ENCODE peak calls at places on chromosomes 5 and 9, in four cellular contexts. One of them, this sample, is unnamed.

GRCh38 chr5:65483474-65484346 is 2.0 kb upstream of the ADAMTS6 start:
- DNase-seq in stimulated activated CD4-positive, alpha-beta T cell treated with anti-CD3 and anti-CD28 coated beads, Interleukin-1b, Interleukin-23, amount 100 ng/mL, for 4 hours: no peak
- DNase-seq in CD4-positive, CD25-positive, alpha-beta regulatory T cell: peak
- DNase-seq in fibroblast of pulmonary artery: peak
- DNase-seq in this sample: no peak

GRCh38 chr5:20291766-20292165 is 303.8 kb upstream of the CDH18 start:
- DNase-seq in fibroblast of pulmonary artery: no peak
- DNase-seq in stimulated activated CD4-positive, alpha-beta T cell treated with anti-CD3 and anti-CD28 coated beads, Interleukin-1b, Interleukin-23, amount 100 ng/mL, for 4 hours: no peak
- DNase-seq in CD4-positive, CD25-positive, alpha-beta regulatory T cell: no peak
- DNase-seq in this sample: no peak

GRCh38 chr9:132595319-132595718 is 12.9 kb downstream of the BARHL1 start:
- DNase-seq in CD4-positive, CD25-positive, alpha-beta regulatory T cell: no peak
- DNase-seq in stimulated activated CD4-positive, alpha-beta T cell treated with anti-CD3 and anti-CD28 coated beads, Interleukin-1b, Interleukin-23, amount 100 ng/mL, for 4 hours: no peak
- DNase-seq in fibroblast of pulmonary artery: no peak
- DNase-seq in this sample: no peak

GRCh38 chr5:14779975-14780374 is 91.6 kb downstream of the ANKH start:
- DNase-seq in CD4-positive, CD25-positive, alpha-beta regulatory T cell: no peak
- DNase-seq in fibroblast of pulmonary artery: no peak
- DNase-seq in stimulated activated CD4-positive, alpha-beta T cell treated with anti-CD3 and anti-CD28 coated beads, Interleukin-1b, Interleukin-23, amount 100 ng/mL, for 4 hours: no peak
- DNase-seq in this sample: no peak

GRCh38 chr5:73654171-73654811 is 28.3 kb downstream of the ARHGEF28 start:
- DNase-seq in stimulated activated CD4-positive, alpha-beta T cell treated with anti-CD3 and anti-CD28 coated beads, Interleukin-1b, Interleukin-23, amount 100 ng/mL, for 4 hours: no peak
- DNase-seq in CD4-positive, CD25-positive, alpha-beta regulatory T cell: no peak
- DNase-seq in fibroblast of pulmonary artery: no peak
- DNase-seq in this sample: no peak

GRCh38 chr9:97046228-97046627 is 7.3 kb upstream of the CTSV start:
- DNase-seq in CD4-positive, CD25-positive, alpha-beta regulatory T cell: no peak
- DNase-seq in fibroblast of pulmonary artery: no peak
- DNase-seq in stimulated activated CD4-positive, alpha-beta T cell treated with anti-CD3 and anti-CD28 coated beads, Interleukin-1b, Interleukin-23, amount 100 ng/mL, for 4 hours: no peak
- DNase-seq in this sample: no peak

GRCh38 chr5:759781-760362 is 24.7 kb downstream of the ZDHHC11B start:
- DNase-seq in fibroblast of pulmonary artery: no peak
- DNase-seq in CD4-positive, CD25-positive, alpha-beta regulatory T cell: no peak
- DNase-seq in stimulated activated CD4-positive, alpha-beta T cell treated with anti-CD3 and anti-CD28 coated beads, Interleukin-1b, Interleukin-23, amount 100 ng/mL, for 4 hours: no peak
- DNase-seq in this sample: no peak

GRCh38 chr5:53730938-53731337 is 170.5 kb downstream of the NDUFS4 start:
- DNase-seq in stimulated activated CD4-positive, alpha-beta T cell treated with anti-CD3 and anti-CD28 coated beads, Interleukin-1b, Interleukin-23, amount 100 ng/mL, for 4 hours: no peak
- DNase-seq in CD4-positive, CD25-positive, alpha-beta regulatory T cell: no peak
- DNase-seq in fibroblast of pulmonary artery: peak
- DNase-seq in this sample: no peak

GRCh38 chr9:27361401-27361953 is 64.5 kb upstream of the EQTN start:
- DNase-seq in stimulated activated CD4-positive, alpha-beta T cell treated with anti-CD3 and anti-CD28 coated beads, Interleukin-1b, Interleukin-23, amount 100 ng/mL, for 4 hours: no peak
- DNase-seq in fibroblast of pulmonary artery: no peak
- DNase-seq in CD4-positive, CD25-positive, alpha-beta regulatory T cell: no peak
- DNase-seq in this sample: no peak

GRCh38 chr5:17094830-17095229 is 122.6 kb upstream of the BASP1 start:
- DNase-seq in stimulated activated CD4-positive, alpha-beta T cell treated with anti-CD3 and anti-CD28 coated beads, Interleukin-1b, Interleukin-23, amount 100 ng/mL, for 4 hours: no peak
- DNase-seq in CD4-positive, CD25-positive, alpha-beta regulatory T cell: no peak
- DNase-seq in fibroblast of pulmonary artery: peak
- DNase-seq in this sample: no peak

GRCh38 chr9:138098908-138099791 is 221.6 kb downstream of the CACNA1B start:
- DNase-seq in stimulated activated CD4-positive, alpha-beta T cell treated with anti-CD3 and anti-CD28 coated beads, Interleukin-1b, Interleukin-23, amount 100 ng/mL, for 4 hours: no peak
- DNase-seq in CD4-positive, CD25-positive, alpha-beta regulatory T cell: no peak
- DNase-seq in fibroblast of pulmonary artery: no peak
- DNase-seq in this sample: no peak

GRCh38 chr5:179285236-179285635 is 60.0 kb downstream of the ADAMTS2 start:
- DNase-seq in stimulated activated CD4-positive, alpha-beta T cell treated with anti-CD3 and anti-CD28 coated beads, Interleukin-1b, Interleukin-23, amount 100 ng/mL, for 4 hours: no peak
- DNase-seq in CD4-positive, CD25-positive, alpha-beta regulatory T cell: no peak
- DNase-seq in fibroblast of pulmonary artery: peak
- DNase-seq in this sample: no peak

GRCh38 chr9:93143830-93144530 is 9.9 kb upstream of the NINJ1 start:
- DNase-seq in fibroblast of pulmonary artery: no peak
- DNase-seq in stimulated activated CD4-positive, alpha-beta T cell treated with anti-CD3 and anti-CD28 coated beads, Interleukin-1b, Interleukin-23, amount 100 ng/mL, for 4 hours: peak
- DNase-seq in CD4-positive, CD25-positive, alpha-beta regulatory T cell: peak
- DNase-seq in this sample: peak

GRCh38 chr9:124450241-124450924 is at the start of gene ADGRD2:
- DNase-seq in CD4-positive, CD25-positive, alpha-beta regulatory T cell: no peak
- DNase-seq in stimulated activated CD4-positive, alpha-beta T cell treated with anti-CD3 and anti-CD28 coated beads, Interleukin-1b, Interleukin-23, amount 100 ng/mL, for 4 hours: peak
- DNase-seq in fibroblast of pulmonary artery: peak
- DNase-seq in this sample: no peak

GRCh38 chr9:35871514-35871913 is 1.3 kb upstream of the OR13J1 start:
- DNase-seq in fibroblast of pulmonary artery: no peak
- DNase-seq in stimulated activated CD4-positive, alpha-beta T cell treated with anti-CD3 and anti-CD28 coated beads, Interleukin-1b, Interleukin-23, amount 100 ng/mL, for 4 hours: no peak
- DNase-seq in CD4-positive, CD25-positive, alpha-beta regulatory T cell: no peak
- DNase-seq in this sample: no peak

GRCh38 chr5:150144211-150144801 is 11.3 kb downstream of the PDGFRB start:
- DNase-seq in CD4-positive, CD25-positive, alpha-beta regulatory T cell: no peak
- DNase-seq in fibroblast of pulmonary artery: peak
- DNase-seq in stimulated activated CD4-positive, alpha-beta T cell treated with anti-CD3 and anti-CD28 coated beads, Interleukin-1b, Interleukin-23, amount 100 ng/mL, for 4 hours: no peak
- DNase-seq in this sample: no peak

GRCh38 chr9:27572918-27573698 is at the start of gene C9orf72:
- DNase-seq in CD4-positive, CD25-positive, alpha-beta regulatory T cell: no peak
- DNase-seq in fibroblast of pulmonary artery: no peak
- DNase-seq in stimulated activated CD4-positive, alpha-beta T cell treated with anti-CD3 and anti-CD28 coated beads, Interleukin-1b, Interleukin-23, amount 100 ng/mL, for 4 hours: peak
- DNase-seq in this sample: peak

GRCh38 chr9:16064701-16065230 is 511.9 kb downstream of the CCDC171 start:
- DNase-seq in stimulated activated CD4-positive, alpha-beta T cell treated with anti-CD3 and anti-CD28 coated beads, Interleukin-1b, Interleukin-23, amount 100 ng/mL, for 4 hours: no peak
- DNase-seq in fibroblast of pulmonary artery: no peak
- DNase-seq in CD4-positive, CD25-positive, alpha-beta regulatory T cell: no peak
- DNase-seq in this sample: no peak

GRCh38 chr5:10735569-10736255 is 25.3 kb downstream of the DAP start:
- DNase-seq in stimulated activated CD4-positive, alpha-beta T cell treated with anti-CD3 and anti-CD28 coated beads, Interleukin-1b, Interleukin-23, amount 100 ng/mL, for 4 hours: no peak
- DNase-seq in CD4-positive, CD25-positive, alpha-beta regulatory T cell: no peak
- DNase-seq in fibroblast of pulmonary artery: no peak
- DNase-seq in this sample: no peak

GRCh38 chr5:17898766-17899165 is 264.5 kb downstream of the TAF11L14 start:
- DNase-seq in stimulated activated CD4-positive, alpha-beta T cell treated with anti-CD3 and anti-CD28 coated beads, Interleukin-1b, Interleukin-23, amount 100 ng/mL, for 4 hours: no peak
- DNase-seq in fibroblast of pulmonary artery: no peak
- DNase-seq in CD4-positive, CD25-positive, alpha-beta regulatory T cell: no peak
- DNase-seq in this sample: no peak

GRCh38 chr9:105333811-105334210 is 89.4 kb downstream of the SLC44A1 start:
- DNase-seq in CD4-positive, CD25-positive, alpha-beta regulatory T cell: no peak
- DNase-seq in fibroblast of pulmonary artery: peak
- DNase-seq in stimulated activated CD4-positive, alpha-beta T cell treated with anti-CD3 and anti-CD28 coated beads, Interleukin-1b, Interleukin-23, amount 100 ng/mL, for 4 hours: no peak
- DNase-seq in this sample: no peak

GRCh38 chr5:96143450-96143849 is 181.8 kb upstream of the ELL2 start:
- DNase-seq in fibroblast of pulmonary artery: no peak
- DNase-seq in stimulated activated CD4-positive, alpha-beta T cell treated with anti-CD3 and anti-CD28 coated beads, Interleukin-1b, Interleukin-23, amount 100 ng/mL, for 4 hours: no peak
- DNase-seq in CD4-positive, CD25-positive, alpha-beta regulatory T cell: no peak
- DNase-seq in this sample: no peak

This sample was measured in activated T-helper 9 cell treated with anti-CD3 and anti-CD28 coated beads, Interleukin-2, amount 50 U/mL, for 16 hours.